ENCODE peak calls at places on chromosomes 2 and 18, in six cellular contexts. N is H1, W is IMR-90, F is MM.1S, P is A549, G is HCT116. K is an unnamed sample. For H3K9me3, the result is how much of the 10 kb centered on the place peaks cover.

GRCh38 chr18:45588831-45589558 is 26.3 kb upstream of the SLC14A2 start:
- DNase-seq in G (no peak), W (peak), P (no peak), N (no peak), F (no peak), K (peak)

GRCh38 chr2:169997140-169997887 is 170.1 kb downstream of the UBR3 start:
- DNase-seq in G (no peak), P (no peak), N (no peak), F (no peak), W (no peak), K (no peak)

GRCh38 chr18:58129019-58129374 is 85.0 kb downstream of the NEDD4L start:
- DNase-seq in F (no peak), W (no peak), P (no peak), G (no peak), N (no peak), K (no peak)

GRCh38 chr2:188852752-188853151 is 121.4 kb upstream of the COL3A1 start:
- DNase-seq in F (no peak), P (no peak), G (no peak), W (peak), N (no peak), K (no peak)

GRCh38 chr2:121955313-121956211 is 200.1 kb downstream of the TSN start:
- DNase-seq in P (no peak), G (no peak), F (no peak), N (no peak), W (no peak), K (no peak)

GRCh38 chr2:238927746-238928519 is 80.0 kb downstream of the TWIST2 start:
- DNase-seq in P (no peak), N (no peak), F (no peak), G (no peak), W (no peak), K (no peak)

GRCh38 chr2:111659361-111660281 is 224.4 kb downstream of the ANAPC1 start:
- DNase-seq in F (peak), W (peak), G (peak), N (no peak), P (peak), K (peak)

GRCh38 chr2:64905338-64906024 is 83.7 kb upstream of the SLC1A4 start:
- DNase-seq in G (no peak), W (no peak), F (no peak), N (no peak), P (no peak), K (no peak)

GRCh38 chr2:158518083-158518482 is 61.3 kb downstream of the PKP4 start:
- DNase-seq in N (no peak), W (peak), F (no peak), P (peak), G (no peak), K (no peak)

GRCh38 chr18:52685316-52685715 is 345.3 kb downstream of the DCC start:
- DNase-seq in W (no peak), G (no peak), N (no peak), F (no peak), P (no peak), K (no peak)

GRCh38 chr2:177106212-177106611 is 106.4 kb upstream of the HNRNPA3 start:
- DNase-seq in P (peak), F (no peak), G (peak), N (no peak), W (no peak), K (no peak)

GRCh38 chr2:56230171-56230570 is 46.4 kb downstream of the CCDC85A start:
- DNase-seq in P (no peak), G (peak), F (no peak), W (peak), N (no peak), K (no peak)

GRCh38 chr2:61770298-61770697 is 83.6 kb downstream of the FAM161A start:
- DNase-seq in P (peak), F (no peak), N (no peak), W (no peak), G (no peak), K (no peak)

GRCh38 chr18:3793545-3793944 is 343.6 kb downstream of the TGIF1 start:
- DNase-seq in W (peak), P (no peak), N (no peak), G (no peak), F (no peak), K (no peak)

GRCh38 chr18:8757598-8757997 is 52.2 kb downstream of the MTCL1 start:
- DNase-seq in P (no peak), W (no peak), N (no peak), G (no peak), F (no peak), K (no peak)

GRCh38 chr18:78514910-78515670 is 464.5 kb upstream of the SALL3 start:
- DNase-seq in P (no peak), W (no peak), G (no peak), N (no peak), F (no peak), K (no peak)

GRCh38 chr18:61833387-61833786 is 59.4 kb downstream of the RNF152 start:
- DNase-seq in W (peak), F (peak), N (no peak), P (no peak), G (no peak), K (no peak)

GRCh38 chr2:172639823-172640222 is 83.9 kb downstream of the PDK1 start:
- DNase-seq in F (no peak), W (peak), G (no peak), P (no peak), N (no peak), K (no peak)

GRCh38 chr18:543447-543846 is 36.7 kb upstream of the CETN1 start:
- DNase-seq in G (no peak), F (no peak), N (no peak), P (no peak), W (no peak), K (no peak)

GRCh38 chr2:86014493-86014892 is 91.2 kb downstream of the POLR1A start:
- DNase-seq in F (no peak), N (no peak), W (no peak), P (no peak), G (no peak), K (no peak)

GRCh38 chr18:77131100-77131651 is 1.4 kb downstream of the MBP start:
- DNase-seq in G (no peak), W (no peak), P (no peak), N (no peak), F (no peak), K (peak)

DNA sequence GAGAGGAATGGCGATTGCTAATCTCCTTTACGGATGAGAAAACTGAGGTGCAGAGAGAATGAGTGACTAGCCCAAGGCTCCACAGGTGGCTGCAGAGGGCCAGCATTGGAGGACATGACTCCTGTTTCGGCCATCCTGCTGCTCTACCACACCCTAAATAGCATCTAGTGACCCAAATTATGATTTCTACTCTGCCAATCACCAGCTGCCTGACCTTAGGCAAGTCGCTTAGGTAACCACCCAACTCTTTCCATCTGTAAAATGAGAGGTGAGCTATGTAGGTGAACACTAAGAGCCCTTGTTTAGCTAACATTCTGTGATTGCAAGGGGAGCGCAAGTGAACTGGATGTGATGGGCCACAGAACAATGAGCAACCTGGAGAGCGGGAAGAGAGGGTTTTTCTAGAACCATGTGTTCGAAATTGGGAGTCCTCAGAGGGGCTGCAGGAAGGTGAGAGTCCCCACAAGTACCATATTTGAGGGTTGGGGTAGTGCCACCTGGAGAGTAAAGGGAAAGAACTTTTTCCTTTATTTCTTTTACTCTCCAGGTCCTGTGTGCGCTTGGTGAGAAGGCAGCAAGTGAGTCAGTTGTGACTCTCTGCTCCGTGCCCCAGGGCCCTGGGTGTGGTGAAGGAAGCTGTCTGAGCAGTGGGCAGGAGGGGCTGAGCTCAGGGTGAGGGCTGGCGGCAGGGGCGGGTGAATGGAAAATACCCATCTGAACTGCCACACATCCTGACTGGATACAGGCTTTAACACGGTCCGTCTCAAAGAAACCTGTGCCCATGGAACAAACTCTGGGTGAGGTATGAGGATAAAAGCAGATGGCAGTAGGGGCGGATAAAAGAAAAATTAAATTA is 2.4 kb downstream of the CYP27C1 start:
- DNase-seq in W (no peak), P (peak), N (no peak), F (no peak), G (peak), K (no peak)
- TF ChIP-seq CTCF in W (no peak), P (no peak), N (no peak), F (no peak), G (no peak), K (no peak)

GRCh38 chr2:52054824-52055223 is 1022.9 kb upstream of the NRXN1 start:
- DNase-seq in G (no peak), N (no peak), P (no peak), W (no peak), F (no peak), K (no peak)
- H3K9me3 ChIP-seq in G (under half), N (under half), P (under half), W (under half), F (under half), K (under half)

GRCh38 chr18:38635706-38636105 is 1070.1 kb upstream of the CELF4 start:
- DNase-seq in P (no peak), G (no peak), N (no peak), F (no peak), W (no peak), K (no peak)
- H3K4me2 ChIP-seq in P (no peak), G (no peak), N (peak), F (no peak), W (no peak), K (no peak)

DNA sequence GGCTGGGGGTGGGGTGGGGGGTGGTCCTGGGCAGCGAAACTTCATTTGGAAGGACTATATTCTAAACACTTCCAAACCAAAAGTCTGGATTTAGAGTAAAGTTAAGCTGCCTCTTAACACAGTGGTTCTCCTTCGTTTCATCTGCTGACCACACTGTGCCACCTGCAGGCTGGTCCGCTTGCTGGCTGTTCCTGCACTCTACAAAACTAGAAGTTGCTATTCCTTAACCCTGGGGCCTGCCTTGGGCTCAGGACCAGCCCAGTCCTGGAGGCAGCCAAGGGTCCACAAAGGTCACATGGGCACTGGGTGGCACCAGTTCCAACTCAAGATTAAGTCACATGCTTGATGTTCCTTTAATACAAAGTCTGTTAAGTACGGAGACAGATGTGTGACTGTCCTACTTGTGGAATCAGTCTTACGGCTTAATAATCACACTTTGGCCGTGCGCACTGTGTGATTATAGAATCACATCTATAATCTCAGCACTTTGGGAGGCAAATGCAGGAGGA is 195.4 kb downstream of the FAM210A start:
- DNase-seq in P (peak), N (no peak), G (peak), W (peak), F (peak), K (peak)
- TF ChIP-seq CTCF in P (peak), N (peak), G (no peak), W (peak), F (peak), K (peak)

DNA sequence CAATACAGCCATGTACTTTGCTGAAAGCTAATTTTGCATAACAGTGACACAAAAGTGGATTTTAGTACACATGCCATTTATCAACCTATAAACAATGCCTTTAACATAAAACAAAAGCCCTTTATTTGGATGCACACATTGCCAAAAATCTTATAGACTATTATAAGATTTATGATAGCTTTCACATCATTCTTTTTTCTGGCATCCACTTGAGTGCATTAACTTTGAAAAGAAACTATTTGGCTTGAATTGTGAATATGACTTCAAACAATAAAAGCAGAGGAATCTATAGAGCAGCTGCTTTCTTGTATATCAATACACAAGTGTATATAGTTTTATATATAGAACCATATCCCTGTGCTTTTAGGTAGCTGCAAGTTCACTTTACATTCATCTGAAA is 577.4 kb downstream of the CBLN2 start:
- DNase-seq in F (no peak), G (no peak), W (no peak), P (no peak), N (no peak), K (no peak)
- H3K9me3 ChIP-seq in F (under half), G (under half), W (under half), P (under half), N (under half), K (under half)

GRCh38 chr2:240731327-240731626 is 39.6 kb downstream of the AQP12A start:
- DNase-seq in G (no peak), F (no peak), W (peak), N (no peak), P (no peak), K (no peak)

GRCh38 chr2:240732184-240732583 is 40.5 kb downstream of the AQP12A start:
- DNase-seq in W (no peak), N (no peak), P (no peak), F (no peak), G (no peak), K (no peak)

GRCh38 chr2:240734756-240735155 is 43.1 kb downstream of the AQP12A start:
- DNase-seq in N (no peak), F (no peak), P (no peak), G (no peak), W (no peak), K (no peak)

GRCh38 chr2:240733803-240734495 is 42.3 kb downstream of the AQP12A start:
- DNase-seq in N (no peak), G (no peak), W (no peak), F (no peak), P (peak), K (no peak)

GRCh38 chr2:240732911-240733622 is 41.4 kb downstream of the AQP12A start:
- DNase-seq in N (no peak), G (no peak), F (no peak), P (no peak), W (no peak), K (no peak)
- H3K4me2 ChIP-seq in N (no peak), G (peak), F (no peak), P (no peak), W (no peak), K (no peak)

GRCh38 chr18:12031181-12031580 is 49.9 kb downstream of the IMPA2 start:
- DNase-seq in N (peak), G (no peak), W (no peak), P (no peak), F (no peak), K (no peak)

GRCh38 chr18:12033643-12034025 is 52.3 kb downstream of the IMPA2 start:
- DNase-seq in W (no peak), F (no peak), N (no peak), P (no peak), G (no peak), K (no peak)

GRCh38 chr18:12031836-12032235 is 50.5 kb downstream of the IMPA2 start:
- DNase-seq in N (peak), F (no peak), G (no peak), P (no peak), W (peak), K (no peak)

GRCh38 chr18:12034241-12035100 is 53.2 kb downstream of the IMPA2 start:
- DNase-seq in F (no peak), W (no peak), N (peak), P (no peak), G (no peak), K (no peak)

GRCh38 chr18:12032786-12033642 is 51.7 kb downstream of the IMPA2 start:
- DNase-seq in F (no peak), N (peak), G (no peak), W (peak), P (no peak), K (no peak)
- TF ChIP-seq CTCF in F (no peak), N (no peak), G (no peak), W (no peak), P (no peak), K (no peak)

GRCh38 chr2:72757177-72757775 is 68.6 kb downstream of the EXOC6B start:
- DNase-seq in W (peak), N (no peak), G (no peak), P (peak), F (no peak), K (peak)

GRCh38 chr2:72765997-72766609 is 59.7 kb downstream of the EXOC6B start:
- DNase-seq in N (no peak), G (no peak), P (peak), F (no peak), W (no peak), K (no peak)

GRCh38 chr2:72759755-72760154 is 66.1 kb downstream of the EXOC6B start:
- DNase-seq in W (no peak), P (no peak), N (no peak), G (no peak), F (no peak), K (no peak)

GRCh38 chr2:72762276-72762675 is 63.6 kb downstream of the EXOC6B start:
- DNase-seq in F (no peak), W (no peak), P (no peak), N (no peak), G (no peak), K (no peak)
- H3K9me3 ChIP-seq in F (under half), W (under half), P (under half), N (under half), G (under half), K (under half)

GRCh38 chr2:36478332-36478738 is 119.6 kb downstream of the FEZ2 start:
- DNase-seq in W (peak), N (no peak), F (no peak), P (peak), G (peak), K (peak)
- H3K4me2 ChIP-seq in W (no peak), N (no peak), F (peak), P (peak), G (peak), K (no peak)